ENCODE peak calls at places on chromosomes 7 and 10, in seven cellular contexts. N is fibroblast of mammary gland, O is AG04450, L is psoas muscle, Y is fibroblast of the aortic adventitia, J is fibroblast of villous mesenchyme, S is dorsolateral prefrontal cortex. R is an unnamed sample.

GRCh38 chr10:114647545-114648138 is 10.4 kb downstream of the ABLIM1 start:
- DNase-seq in N (peak), J (peak), S (no peak), Y (peak), O (no peak), L (no peak), R (no peak)

GRCh38 chr10:82377608-82378007 is 502.6 kb downstream of the NRG3 start:
- DNase-seq in O (no peak), S (no peak), N (peak), Y (peak), J (peak), L (no peak), R (no peak)

GRCh38 chr10:91596821-91597396 is 36.0 kb downstream of the PPP1R3C start:
- DNase-seq in O (no peak), Y (peak), J (peak), L (no peak), N (peak), S (no peak), R (no peak)

GRCh38 chr7:2436341-2437104 is 33.1 kb downstream of the CHST12 start:
- DNase-seq in L (no peak), J (no peak), O (no peak), Y (no peak), S (no peak), N (no peak), R (no peak)

GRCh38 chr10:5964736-5965135 is 12.6 kb downstream of the IL15RA start:
- DNase-seq in O (no peak), L (no peak), N (no peak), Y (no peak), S (no peak), J (no peak), R (no peak)

GRCh38 chr7:157425137-157425731 is 88.4 kb downstream of the DNAJB6 start:
- DNase-seq in O (no peak), Y (no peak), L (no peak), J (no peak), N (no peak), S (no peak), R (no peak)

GRCh38 chr10:5987747-5988146 is 10.4 kb upstream of the IL15RA start:
- DNase-seq in Y (no peak), J (no peak), O (no peak), N (no peak), L (peak), S (no peak), R (no peak)

GRCh38 chr10:26780793-26781601 is 79.8 kb downstream of the ABI1 start:
- DNase-seq in L (no peak), S (no peak), J (peak), N (peak), O (peak), Y (peak), R (no peak)

GRCh38 chr7:115477193-115477651 is 553.3 kb downstream of the TFEC start:
- DNase-seq in J (peak), O (peak), Y (no peak), L (peak), S (no peak), N (peak), R (no peak)

GRCh38 chr10:100827819-100828743 is 82.7 kb downstream of the PAX2 start:
- DNase-seq in J (no peak), O (no peak), Y (no peak), L (peak), N (no peak), S (no peak), R (no peak)
- H3K4me3 ChIP-seq in J (peak), O (no peak), Y (no peak), L (peak), N (no peak), S (peak), R (peak)

DNA sequence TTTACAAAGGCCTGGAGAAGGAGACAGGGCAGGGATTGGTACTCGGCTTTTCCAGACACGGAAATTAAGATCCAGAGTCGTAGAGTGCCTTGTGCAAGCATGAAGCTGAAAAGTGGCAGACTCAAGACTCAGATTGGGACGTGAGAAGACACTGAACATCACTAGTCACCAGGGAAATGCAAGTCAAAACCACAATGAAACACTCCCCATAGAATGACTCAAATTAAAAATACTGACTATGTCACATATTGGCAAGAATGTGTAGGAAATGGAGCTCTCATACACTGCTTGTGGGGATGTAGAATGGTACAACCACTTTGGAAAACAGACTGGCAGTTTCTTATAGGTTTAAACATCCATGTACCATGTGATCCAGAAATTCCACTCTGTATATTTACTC is 472.0 kb downstream of the RPS24 start:
- DNase-seq in S (no peak), O (no peak), N (peak), Y (no peak), J (no peak), L (no peak), R (no peak)
- TF ChIP-seq CTCF in S (no peak), O (no peak), N (no peak), Y (no peak), J (no peak), L (no peak), R (no peak)

GRCh38 chr7:111535142-111535541 is 27.1 kb downstream of the IMMP2L start:
- DNase-seq in N (no peak), S (no peak), J (no peak), Y (no peak), L (no peak), O (no peak), R (no peak)
- H3K4me3 ChIP-seq in N (no peak), S (no peak), J (no peak), Y (no peak), L (no peak), O (no peak), R (no peak)

GRCh38 chr7:135160858-135161653 is 9.5 kb downstream of the CYREN start:
- DNase-seq in Y (peak), N (no peak), J (peak), L (no peak), O (no peak), S (no peak), R (no peak)
- TF ChIP-seq CTCF in Y (peak), N (peak), J (peak), L (no peak), O (no peak), S (no peak), R (no peak)

GRCh38 chr7:144386741-144387140 is 16.8 kb downstream of the NOBOX start:
- DNase-seq in Y (peak), J (peak), O (no peak), L (no peak), S (no peak), N (peak), R (peak)

GRCh38 chr7:144379791-144380384 is 23.6 kb downstream of the NOBOX start:
- DNase-seq in L (no peak), Y (no peak), S (no peak), J (no peak), O (no peak), N (no peak), R (peak)

GRCh38 chr7:144384071-144384470 is 19.4 kb downstream of the NOBOX start:
- DNase-seq in S (no peak), J (peak), N (peak), Y (no peak), O (no peak), L (no peak), R (peak)

GRCh38 chr7:144388950-144389349 is 14.5 kb downstream of the NOBOX start:
- DNase-seq in S (no peak), O (no peak), L (no peak), Y (no peak), J (no peak), N (no peak), R (peak)

DNA sequence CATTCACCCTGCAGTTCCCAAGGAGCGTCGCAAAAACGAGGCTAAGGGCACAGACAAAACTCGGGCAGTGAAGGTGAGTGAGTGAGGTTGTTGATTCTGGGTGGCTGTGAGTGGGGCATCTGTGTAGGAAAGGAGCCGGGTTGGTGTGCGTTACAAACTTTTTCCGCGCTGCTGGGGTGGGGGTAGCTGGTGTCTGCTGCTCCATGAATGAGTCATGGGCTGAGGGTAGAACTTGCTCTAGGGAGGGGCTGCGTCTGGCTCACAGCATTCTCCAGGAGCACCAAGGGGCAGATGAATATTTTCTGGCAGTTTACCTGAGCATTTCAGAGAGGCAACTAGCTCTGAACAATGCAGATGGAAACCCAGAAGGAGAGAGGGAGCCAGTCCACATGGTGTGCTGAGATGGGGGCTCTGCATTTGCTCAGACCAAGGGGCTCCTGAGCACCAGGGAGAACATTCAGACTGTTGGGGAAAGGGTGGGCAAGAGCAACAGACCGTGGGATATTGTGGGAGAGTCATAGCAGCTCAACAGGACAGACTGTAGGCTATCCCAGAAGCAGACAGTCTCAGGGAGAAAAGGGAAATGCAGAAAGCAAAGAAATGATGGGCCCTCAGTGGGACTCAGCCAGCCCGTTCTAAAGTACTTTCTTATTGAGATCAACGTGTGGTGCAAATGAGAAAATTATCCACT is 18.8 kb downstream of the NOBOX start:
- DNase-seq in S (no peak), O (no peak), N (peak), L (no peak), Y (no peak), J (peak), R (peak)
- H3K4me3 ChIP-seq in S (no peak), O (no peak), N (no peak), L (no peak), Y (no peak), J (no peak), R (no peak)

GRCh38 chr10:89389254-89389653 is 3.2 kb upstream of the IFIT1 start:
- DNase-seq in Y (peak), L (no peak), S (no peak), O (no peak), N (peak), J (peak), R (no peak)
- TF ChIP-seq CTCF in Y (peak), L (peak), S (peak), O (peak), N (peak), J (peak), R (peak)

DNA sequence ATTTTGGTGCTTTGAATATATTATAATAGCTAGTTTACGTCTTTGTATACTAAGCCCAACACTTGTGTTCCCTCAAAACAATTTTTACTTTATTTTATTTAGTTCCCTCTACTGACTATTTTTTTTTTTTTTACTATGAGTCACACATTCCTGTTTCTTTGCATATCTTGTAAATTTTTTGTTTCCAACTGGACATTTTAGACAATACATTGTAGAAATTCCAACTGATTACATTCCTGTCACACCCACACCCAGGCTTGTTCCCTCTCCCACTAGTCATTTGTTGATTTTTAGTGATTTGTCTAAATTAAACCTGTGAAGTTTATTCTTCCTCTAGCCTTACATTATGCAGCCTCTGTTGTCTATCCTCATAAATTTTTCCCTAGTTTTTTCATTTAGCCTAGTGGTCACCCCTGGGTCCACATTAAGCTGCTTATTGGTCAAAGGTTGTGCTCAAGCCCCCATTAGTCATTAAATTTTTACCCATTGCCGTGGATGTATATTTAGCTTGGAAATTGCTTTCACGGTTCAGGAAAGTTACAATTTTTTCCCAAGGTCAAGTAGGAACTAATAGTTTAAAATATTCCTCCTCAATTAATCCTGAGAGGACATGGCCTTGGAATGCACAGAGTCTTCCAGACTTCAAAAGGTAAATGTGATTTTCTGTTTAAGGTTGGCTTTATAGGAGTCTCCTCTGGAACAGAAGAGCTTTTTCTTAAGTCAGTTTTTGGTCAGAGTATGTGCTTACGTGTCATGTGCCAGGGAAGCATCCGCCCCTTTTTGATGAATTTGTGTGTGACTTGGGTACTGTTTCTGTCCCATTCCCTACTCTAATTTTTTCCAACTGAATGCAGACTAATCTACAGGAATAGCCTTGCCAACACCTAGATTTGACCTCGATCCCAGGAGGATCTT is 207.6 kb upstream of the TMEM72 start:
- DNase-seq in N (peak), O (no peak), L (no peak), S (no peak), Y (peak), J (peak), R (no peak)
- H3K4me3 ChIP-seq in N (no peak), O (no peak), L (no peak), S (no peak), Y (no peak), J (no peak), R (no peak)

DNA sequence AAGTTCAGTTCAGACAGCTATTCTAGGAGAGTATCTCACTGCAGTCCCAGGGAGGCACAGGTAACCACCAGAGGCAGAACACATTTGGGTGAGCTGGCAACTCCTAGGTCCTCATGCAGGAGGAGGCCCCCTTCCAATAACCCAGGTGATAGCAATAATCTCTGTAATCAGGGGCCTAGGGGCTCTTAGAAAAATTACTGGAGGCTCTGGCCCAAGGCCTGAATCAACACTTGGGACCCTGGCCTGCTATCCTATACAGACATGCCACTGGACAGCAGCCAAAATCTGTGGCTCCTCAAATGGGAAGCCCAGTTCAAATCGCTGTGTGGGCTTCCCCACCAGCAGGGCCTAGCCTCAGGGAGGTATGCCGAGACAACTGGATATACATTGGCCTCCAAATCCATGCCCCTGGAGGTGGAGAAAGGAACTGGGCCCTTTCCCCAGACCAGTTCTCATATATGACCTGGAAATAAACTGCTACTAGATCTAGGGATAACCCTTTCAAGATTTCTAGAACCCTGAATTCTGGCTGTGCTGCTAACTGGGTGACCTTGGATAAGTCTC is 1.6 kb downstream of the AVPI1 start:
- DNase-seq in L (no peak), N (peak), O (no peak), S (no peak), Y (peak), J (peak), R (no peak)
- TF ChIP-seq CTCF in L (no peak), N (peak), O (peak), S (no peak), Y (peak), J (peak), R (peak)

DNA sequence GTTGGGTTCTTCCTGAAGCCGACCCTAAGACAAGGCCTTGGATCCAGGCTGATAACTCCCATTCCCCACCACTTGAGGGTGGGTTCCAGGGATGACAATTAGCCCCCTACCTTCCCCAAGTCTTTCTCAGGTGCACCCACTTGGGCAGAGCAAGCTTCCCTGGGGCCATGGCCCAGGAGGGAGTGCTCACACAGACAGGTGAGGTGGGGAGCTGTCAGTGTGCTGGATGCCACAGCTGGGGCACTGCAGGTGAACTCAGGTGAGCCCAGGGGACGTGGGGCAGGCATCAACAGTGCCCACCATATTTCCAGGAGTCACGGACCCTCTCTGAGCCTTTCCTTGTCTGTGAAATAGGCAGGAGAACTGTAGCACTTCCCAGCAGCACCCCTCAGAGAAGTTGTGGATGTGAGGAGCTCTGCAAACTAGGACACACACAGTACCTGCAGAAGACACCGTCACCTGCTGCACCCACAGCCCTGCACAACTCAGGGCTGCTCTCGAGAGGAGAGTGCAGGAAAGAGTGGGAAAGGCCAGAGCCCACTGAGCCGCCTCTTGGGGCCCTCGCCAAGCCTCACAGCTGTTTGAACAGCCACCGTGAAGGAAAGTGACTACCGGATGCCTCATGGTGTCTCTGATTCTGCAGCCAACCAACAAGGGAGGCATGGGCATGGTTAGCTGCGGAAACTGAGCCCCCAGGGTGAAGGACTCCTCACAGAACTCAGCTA is 17.8 kb downstream of the SH3PXD2A start:
- DNase-seq in S (no peak), O (no peak), J (no peak), Y (no peak), N (no peak), L (no peak), R (peak)
- H3K4me3 ChIP-seq in S (no peak), O (no peak), J (no peak), Y (no peak), N (no peak), L (peak), R (no peak)

GRCh38 chr10:100508691-100509150 is 10.9 kb downstream of the SEC31B start:
- DNase-seq in S (no peak), J (peak), Y (peak), N (peak), L (no peak), O (peak), R (no peak)
- TF ChIP-seq CTCF in S (no peak), J (peak), Y (peak), N (peak), L (peak), O (peak), R (no peak)

R was measured in coronary artery.